ENCODE peak calls at places on chromosomes 7 and 10, in nine cellular contexts. One of them, this sample, is unnamed.

GRCh38 chr7:43215061-43215460 is 102.6 kb downstream of the HECW1 start:
- DNase-seq in CD8-positive, alpha-beta T cell: no peak
- DNase-seq in NCI-H2029: no peak
- DNase-seq in dermis microvascular lymphatic vessel endothelial cell: no peak
- DNase-seq in tibial nerve: no peak
- DNase-seq in mesenteric fat pad: no peak
- DNase-seq in endothelial cell: no peak
- DNase-seq in EH: no peak
- DNase-seq in glomerular endothelial cell: no peak
- DNase-seq in this sample: no peak

GRCh38 chr10:9024210-9024609 is 969.7 kb downstream of the GATA3 start:
- DNase-seq in CD8-positive, alpha-beta T cell: no peak
- DNase-seq in NCI-H2029: no peak
- DNase-seq in dermis microvascular lymphatic vessel endothelial cell: no peak
- DNase-seq in tibial nerve: no peak
- DNase-seq in mesenteric fat pad: no peak
- DNase-seq in endothelial cell: no peak
- DNase-seq in EH: no peak
- DNase-seq in glomerular endothelial cell: no peak
- DNase-seq in this sample: no peak

GRCh38 chr10:46310143-46310514 is 23.3 kb downstream of the ANTXRL start:
- DNase-seq in CD8-positive, alpha-beta T cell: no peak
- DNase-seq in NCI-H2029: no peak
- DNase-seq in dermis microvascular lymphatic vessel endothelial cell: no peak
- DNase-seq in tibial nerve: no peak
- DNase-seq in mesenteric fat pad: peak; percentile 72
- DNase-seq in endothelial cell: no peak
- DNase-seq in EH: no peak
- DNase-seq in glomerular endothelial cell: no peak
- DNase-seq in this sample: no peak

GRCh38 chr7:42097756-42098155 is 139.3 kb downstream of the GLI3 start:
- DNase-seq in CD8-positive, alpha-beta T cell: no peak
- DNase-seq in NCI-H2029: no peak
- DNase-seq in dermis microvascular lymphatic vessel endothelial cell: no peak
- DNase-seq in tibial nerve: no peak
- DNase-seq in mesenteric fat pad: no peak
- DNase-seq in endothelial cell: no peak
- DNase-seq in EH: peak; percentile 87
- DNase-seq in glomerular endothelial cell: peak; percentile 7
- DNase-seq in this sample: no peak

GRCh38 chr7:143126146-143126545 is 5.7 kb upstream of the PIP start:
- DNase-seq in CD8-positive, alpha-beta T cell: no peak
- DNase-seq in NCI-H2029: no peak
- DNase-seq in dermis microvascular lymphatic vessel endothelial cell: no peak
- DNase-seq in tibial nerve: no peak
- DNase-seq in mesenteric fat pad: no peak
- DNase-seq in endothelial cell: no peak
- DNase-seq in EH: peak; percentile 41
- DNase-seq in glomerular endothelial cell: no peak
- DNase-seq in this sample: no peak

GRCh38 chr7:128827971-128828711 is 2.1 kb upstream of the FLNC start:
- DNase-seq in CD8-positive, alpha-beta T cell: no peak
- DNase-seq in NCI-H2029: no peak
- DNase-seq in dermis microvascular lymphatic vessel endothelial cell: no peak
- DNase-seq in tibial nerve: no peak
- DNase-seq in mesenteric fat pad: no peak
- DNase-seq in endothelial cell: no peak
- DNase-seq in EH: peak; percentile 96
- DNase-seq in glomerular endothelial cell: no peak
- DNase-seq in this sample: no peak

GRCh38 chr7:106045592-106045991 is 66.5 kb downstream of the SYPL1 start:
- DNase-seq in CD8-positive, alpha-beta T cell: no peak
- DNase-seq in NCI-H2029: no peak
- DNase-seq in dermis microvascular lymphatic vessel endothelial cell: no peak
- DNase-seq in tibial nerve: no peak
- DNase-seq in mesenteric fat pad: no peak
- DNase-seq in endothelial cell: no peak
- DNase-seq in EH: peak; percentile 48
- DNase-seq in glomerular endothelial cell: no peak
- DNase-seq in this sample: no peak

GRCh38 chr7:36058020-36058592 is 94.9 kb upstream of the EEPD1 start:
- DNase-seq in CD8-positive, alpha-beta T cell: no peak
- DNase-seq in NCI-H2029: no peak
- DNase-seq in dermis microvascular lymphatic vessel endothelial cell: no peak
- DNase-seq in tibial nerve: no peak
- DNase-seq in mesenteric fat pad: no peak
- DNase-seq in endothelial cell: no peak
- DNase-seq in EH: no peak
- DNase-seq in glomerular endothelial cell: no peak
- DNase-seq in this sample: no peak

GRCh38 chr7:133411402-133411801 is 158.5 kb downstream of the EXOC4 start:
- DNase-seq in CD8-positive, alpha-beta T cell: no peak
- DNase-seq in NCI-H2029: no peak
- DNase-seq in dermis microvascular lymphatic vessel endothelial cell: no peak
- DNase-seq in tibial nerve: no peak
- DNase-seq in mesenteric fat pad: no peak
- DNase-seq in endothelial cell: no peak
- DNase-seq in EH: no peak
- DNase-seq in glomerular endothelial cell: no peak
- DNase-seq in this sample: no peak

This sample was measured in DMS153.